ENCODE peak calls at places on chromosomes 1 and 21, in eight cellular contexts. One of them, this sample, is unnamed.
A peak's percentile ranks its signal among the peaks of the same experiment; 100 is the strongest.

GRCh38 chr1:116943438-116943837 is 33.7 kb downstream of the PTGFRN start:
- DNase-seq in K562: no peak
- DNase-seq in AG04450: no peak
- DNase-seq in right lobe of liver: no peak
- DNase-seq in esophagus muscularis mucosa: no peak
- DNase-seq in cardiac muscle cell: no peak
- DNase-seq in sigmoid colon: no peak
- DNase-seq in stomach: no peak
- DNase-seq in this sample: no peak

GRCh38 chr1:30253807-30254440 is 469.5 kb downstream of the MATN1 start:
- DNase-seq in K562: no peak
- DNase-seq in AG04450: no peak
- DNase-seq in right lobe of liver: no peak
- DNase-seq in esophagus muscularis mucosa: no peak
- DNase-seq in cardiac muscle cell: no peak
- DNase-seq in sigmoid colon: no peak
- DNase-seq in stomach: no peak
- DNase-seq in this sample: no peak

GRCh38 chr1:24786191-24786590 is 40.9 kb downstream of the CLIC4 start:
- DNase-seq in K562: no peak
- DNase-seq in AG04450: no peak
- DNase-seq in right lobe of liver: no peak
- DNase-seq in esophagus muscularis mucosa: no peak
- DNase-seq in cardiac muscle cell: peak; percentile 82
- DNase-seq in sigmoid colon: no peak
- DNase-seq in stomach: no peak
- DNase-seq in this sample: no peak

GRCh38 chr1:67719329-67720196 is 34.6 kb downstream of the GADD45A start:
- DNase-seq in K562: no peak
- DNase-seq in AG04450: no peak
- DNase-seq in right lobe of liver: no peak
- DNase-seq in esophagus muscularis mucosa: no peak
- DNase-seq in cardiac muscle cell: no peak
- DNase-seq in sigmoid colon: no peak
- DNase-seq in stomach: no peak
- DNase-seq in this sample: no peak

GRCh38 chr1:234972411-234973191 is 156.0 kb downstream of the TOMM20 start:
- DNase-seq in K562: no peak
- DNase-seq in AG04450: no peak
- DNase-seq in right lobe of liver: no peak
- DNase-seq in esophagus muscularis mucosa: no peak
- DNase-seq in cardiac muscle cell: no peak
- DNase-seq in sigmoid colon: peak; percentile 60
- DNase-seq in stomach: no peak
- DNase-seq in this sample: no peak

GRCh38 chr1:59504281-59504680 is 207.4 kb downstream of the FGGY start:
- DNase-seq in K562: no peak
- DNase-seq in AG04450: no peak
- DNase-seq in right lobe of liver: no peak
- DNase-seq in esophagus muscularis mucosa: no peak
- DNase-seq in cardiac muscle cell: no peak
- DNase-seq in sigmoid colon: no peak
- DNase-seq in stomach: no peak
- DNase-seq in this sample: no peak

GRCh38 chr1:71240656-71241055 is 159.8 kb upstream of the ZRANB2 start:
- DNase-seq in K562: no peak
- DNase-seq in AG04450: no peak
- DNase-seq in right lobe of liver: no peak
- DNase-seq in esophagus muscularis mucosa: no peak
- DNase-seq in cardiac muscle cell: no peak
- DNase-seq in sigmoid colon: no peak
- DNase-seq in stomach: no peak
- DNase-seq in this sample: no peak

GRCh38 chr1:234960722-234961467 is 167.7 kb downstream of the TOMM20 start:
- DNase-seq in K562: no peak
- DNase-seq in AG04450: no peak
- DNase-seq in right lobe of liver: peak; percentile 83
- DNase-seq in esophagus muscularis mucosa: no peak
- DNase-seq in cardiac muscle cell: peak; percentile 85
- DNase-seq in sigmoid colon: peak; percentile 66
- DNase-seq in stomach: peak; percentile 78
- DNase-seq in this sample: peak; percentile 72

GRCh38 chr21:43734131-43734634 is 15.3 kb downstream of the PDXK start:
- DNase-seq in K562: no peak
- DNase-seq in AG04450: no peak
- DNase-seq in right lobe of liver: no peak
- DNase-seq in esophagus muscularis mucosa: no peak
- DNase-seq in cardiac muscle cell: no peak
- DNase-seq in sigmoid colon: no peak
- DNase-seq in stomach: peak; percentile 77
- DNase-seq in this sample: no peak

GRCh38 chr21:43734830-43735229 is 15.9 kb downstream of the PDXK start:
- DNase-seq in K562: no peak
- DNase-seq in AG04450: no peak
- DNase-seq in right lobe of liver: no peak
- DNase-seq in esophagus muscularis mucosa: no peak
- DNase-seq in cardiac muscle cell: peak; percentile 94
- DNase-seq in sigmoid colon: peak; percentile 62
- DNase-seq in stomach: peak; percentile 54
- DNase-seq in this sample: no peak

GRCh38 chr21:43735236-43736091 is 16.5 kb downstream of the PDXK start:
- DNase-seq in K562: no peak
- DNase-seq in AG04450: no peak
- DNase-seq in right lobe of liver: no peak
- DNase-seq in esophagus muscularis mucosa: no peak
- DNase-seq in cardiac muscle cell: no peak
- DNase-seq in sigmoid colon: peak; percentile 54
- DNase-seq in stomach: no peak
- DNase-seq in this sample: no peak

GRCh38 chr21:43737158-43737950 is 18.4 kb downstream of the PDXK start:
- DNase-seq in K562: no peak
- DNase-seq in AG04450: no peak
- DNase-seq in right lobe of liver: no peak
- DNase-seq in esophagus muscularis mucosa: no peak
- DNase-seq in cardiac muscle cell: no peak
- DNase-seq in sigmoid colon: no peak
- DNase-seq in stomach: no peak
- DNase-seq in this sample: no peak

DNA sequence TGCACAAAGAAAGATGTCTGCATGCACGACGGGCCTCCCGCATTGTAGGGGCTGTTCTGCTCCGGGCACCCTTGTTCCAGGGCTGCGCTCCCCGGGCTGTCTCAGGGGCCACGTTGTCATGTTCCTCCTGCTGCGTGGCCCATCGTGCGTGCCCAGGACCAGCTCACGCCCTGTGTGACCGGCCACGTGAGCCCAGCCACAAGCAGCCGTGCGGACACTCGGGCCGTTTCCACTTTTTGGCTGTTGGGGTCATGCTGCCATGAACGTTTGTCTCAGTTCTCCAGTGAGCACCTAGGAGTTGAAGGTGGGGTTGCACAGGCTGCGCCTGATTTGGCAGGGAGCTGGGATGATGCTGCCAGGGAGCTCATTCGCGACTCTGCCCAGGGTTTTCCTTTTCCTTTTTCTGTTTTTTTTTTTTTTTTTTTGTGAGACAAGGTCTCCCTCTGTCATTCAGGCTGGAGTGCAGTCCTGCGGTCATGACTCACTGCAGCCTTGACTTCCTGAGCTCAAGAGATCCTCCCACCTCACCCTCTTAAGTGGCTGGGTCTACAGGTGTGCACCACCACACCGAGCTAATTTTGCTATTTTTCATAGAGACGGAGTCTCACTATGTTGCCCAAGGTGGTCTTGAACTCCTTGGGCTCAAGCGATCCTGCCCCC is 17.4 kb downstream of the PDXK start:
- DNase-seq in K562: no peak
- DNase-seq in AG04450: no peak
- DNase-seq in right lobe of liver: no peak
- DNase-seq in esophagus muscularis mucosa: no peak
- DNase-seq in cardiac muscle cell: no peak
- DNase-seq in sigmoid colon: peak; percentile 60
- DNase-seq in stomach: no peak
- DNase-seq in this sample: no peak
- H3K27ac ChIP-seq in K562: no peak overlapping the region
- H3K27ac ChIP-seq in AG04450: no peak overlapping the region
- H3K27ac ChIP-seq in right lobe of liver: no peak overlapping the region
- H3K27ac ChIP-seq in esophagus muscularis mucosa: no peak overlapping the region
- H3K27ac ChIP-seq in cardiac muscle cell: no peak overlapping the region
- H3K27ac ChIP-seq in sigmoid colon: no peak overlapping the region
- H3K27ac ChIP-seq in stomach: no peak overlapping the region
- H3K27ac ChIP-seq in this sample: no peak overlapping the region

DNA sequence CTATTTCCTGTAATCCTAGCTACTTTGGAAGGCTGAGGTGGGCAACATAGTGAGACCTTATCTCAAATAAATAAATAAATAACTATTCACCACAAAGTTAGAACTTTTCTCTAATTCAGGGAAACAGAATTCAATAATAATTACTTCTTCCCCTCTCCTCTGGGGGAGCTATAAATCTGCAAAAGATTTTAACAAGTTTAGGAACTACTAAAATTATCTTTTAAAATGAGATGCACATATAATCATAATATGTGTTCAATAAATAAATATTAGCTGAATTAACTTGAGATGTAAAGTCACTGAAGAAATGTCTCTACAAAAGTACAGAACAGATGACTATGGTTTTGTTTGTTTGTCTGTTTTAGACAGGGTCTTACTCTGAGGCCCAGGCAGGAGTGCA is 14.1 kb downstream of the WDR47 start:
- DNase-seq in K562: no peak
- DNase-seq in AG04450: no peak
- DNase-seq in right lobe of liver: no peak
- DNase-seq in esophagus muscularis mucosa: no peak
- DNase-seq in cardiac muscle cell: no peak
- DNase-seq in sigmoid colon: no peak
- DNase-seq in stomach: no peak
- DNase-seq in this sample: no peak
- TF ChIP-seq CTCF in K562: peak; percentile 39
- TF ChIP-seq CTCF in AG04450: no peak
- TF ChIP-seq CTCF in right lobe of liver: peak; percentile 17
- TF ChIP-seq CTCF in esophagus muscularis mucosa: no peak
- TF ChIP-seq CTCF in cardiac muscle cell: peak; percentile 19
- TF ChIP-seq CTCF in sigmoid colon: no peak
- TF ChIP-seq CTCF in stomach: no peak
- TF ChIP-seq CTCF in this sample: no peak

GRCh38 chr1:90359994-90360393 is 357.1 kb downstream of the BARHL2 start:
- DNase-seq in K562: no peak
- DNase-seq in AG04450: no peak
- DNase-seq in right lobe of liver: no peak
- DNase-seq in esophagus muscularis mucosa: peak; percentile 55
- DNase-seq in cardiac muscle cell: no peak
- DNase-seq in sigmoid colon: no peak
- DNase-seq in stomach: no peak
- DNase-seq in this sample: no peak

GRCh38 chr1:90357980-90358379 is 359.1 kb downstream of the BARHL2 start:
- DNase-seq in K562: no peak
- DNase-seq in AG04450: no peak
- DNase-seq in right lobe of liver: no peak
- DNase-seq in esophagus muscularis mucosa: no peak
- DNase-seq in cardiac muscle cell: no peak
- DNase-seq in sigmoid colon: no peak
- DNase-seq in stomach: no peak
- DNase-seq in this sample: no peak

GRCh38 chr1:90356991-90357390 is 360.1 kb downstream of the BARHL2 start:
- DNase-seq in K562: no peak
- DNase-seq in AG04450: no peak
- DNase-seq in right lobe of liver: no peak
- DNase-seq in esophagus muscularis mucosa: no peak
- DNase-seq in cardiac muscle cell: no peak
- DNase-seq in sigmoid colon: no peak
- DNase-seq in stomach: no peak
- DNase-seq in this sample: no peak

GRCh38 chr1:90358448-90358847 is 358.7 kb downstream of the BARHL2 start:
- DNase-seq in K562: no peak
- DNase-seq in AG04450: no peak
- DNase-seq in right lobe of liver: no peak
- DNase-seq in esophagus muscularis mucosa: peak; percentile 57
- DNase-seq in cardiac muscle cell: no peak
- DNase-seq in sigmoid colon: no peak
- DNase-seq in stomach: no peak
- DNase-seq in this sample: no peak

DNA sequence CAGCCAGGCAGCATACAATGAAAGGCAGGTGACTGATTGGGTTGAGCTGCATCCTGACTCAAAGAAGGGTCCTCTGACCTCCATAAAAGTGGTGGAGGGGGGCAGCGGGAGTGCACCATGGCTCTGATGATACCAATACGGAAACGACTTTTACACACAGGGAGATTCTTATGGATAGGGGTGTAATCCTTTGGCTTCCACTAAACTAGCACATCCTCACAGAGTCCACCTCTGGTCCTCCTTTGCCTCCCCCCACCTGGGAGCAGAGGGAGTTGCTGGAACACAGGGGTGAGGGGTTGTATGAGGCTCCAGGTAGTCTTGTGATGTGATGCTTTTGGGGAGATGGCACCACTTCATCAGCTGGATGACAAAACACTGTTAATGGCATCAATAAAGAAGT is 361.0 kb downstream of the BARHL2 start:
- DNase-seq in K562: no peak
- DNase-seq in AG04450: no peak
- DNase-seq in right lobe of liver: no peak
- DNase-seq in esophagus muscularis mucosa: peak; percentile 90
- DNase-seq in cardiac muscle cell: no peak
- DNase-seq in sigmoid colon: no peak
- DNase-seq in stomach: no peak
- DNase-seq in this sample: no peak
- H3K4me3 ChIP-seq in K562: no peak overlapping the region
- H3K4me3 ChIP-seq in AG04450: no peak overlapping the region
- H3K4me3 ChIP-seq in right lobe of liver: no peak overlapping the region
- H3K4me3 ChIP-seq in esophagus muscularis mucosa: no peak overlapping the region
- H3K4me3 ChIP-seq in cardiac muscle cell: no peak overlapping the region
- H3K4me3 ChIP-seq in sigmoid colon: no peak overlapping the region
- H3K4me3 ChIP-seq in stomach: no peak overlapping the region
- H3K4me3 ChIP-seq in this sample: no peak overlapping the region

GRCh38 chr1:160025314-160025713 is 6.5 kb downstream of the PIGM start:
- DNase-seq in K562: no peak
- DNase-seq in AG04450: no peak
- DNase-seq in right lobe of liver: no peak
- DNase-seq in esophagus muscularis mucosa: no peak
- DNase-seq in cardiac muscle cell: no peak
- DNase-seq in sigmoid colon: no peak
- DNase-seq in stomach: no peak
- DNase-seq in this sample: no peak

GRCh38 chr1:160031368-160032164 is at the start of gene PIGM:
- DNase-seq in K562: peak; percentile 94
- DNase-seq in AG04450: peak; percentile 60
- DNase-seq in right lobe of liver: peak; percentile 97
- DNase-seq in esophagus muscularis mucosa: peak; percentile 97
- DNase-seq in cardiac muscle cell: peak; percentile 92
- DNase-seq in sigmoid colon: peak; percentile 97
- DNase-seq in stomach: peak; percentile 97
- DNase-seq in this sample: peak; percentile 92

GRCh38 chr1:160032165-160032827 is 506 bp upstream of the PIGM start:
- DNase-seq in K562: peak; percentile 20
- DNase-seq in AG04450: no peak
- DNase-seq in right lobe of liver: no peak
- DNase-seq in esophagus muscularis mucosa: no peak
- DNase-seq in cardiac muscle cell: no peak
- DNase-seq in sigmoid colon: no peak
- DNase-seq in stomach: no peak
- DNase-seq in this sample: no peak

GRCh38 chr1:160028426-160028825 is 3.4 kb downstream of the PIGM start:
- DNase-seq in K562: no peak
- DNase-seq in AG04450: no peak
- DNase-seq in right lobe of liver: no peak
- DNase-seq in esophagus muscularis mucosa: no peak
- DNase-seq in cardiac muscle cell: no peak
- DNase-seq in sigmoid colon: no peak
- DNase-seq in stomach: no peak
- DNase-seq in this sample: no peak

DNA sequence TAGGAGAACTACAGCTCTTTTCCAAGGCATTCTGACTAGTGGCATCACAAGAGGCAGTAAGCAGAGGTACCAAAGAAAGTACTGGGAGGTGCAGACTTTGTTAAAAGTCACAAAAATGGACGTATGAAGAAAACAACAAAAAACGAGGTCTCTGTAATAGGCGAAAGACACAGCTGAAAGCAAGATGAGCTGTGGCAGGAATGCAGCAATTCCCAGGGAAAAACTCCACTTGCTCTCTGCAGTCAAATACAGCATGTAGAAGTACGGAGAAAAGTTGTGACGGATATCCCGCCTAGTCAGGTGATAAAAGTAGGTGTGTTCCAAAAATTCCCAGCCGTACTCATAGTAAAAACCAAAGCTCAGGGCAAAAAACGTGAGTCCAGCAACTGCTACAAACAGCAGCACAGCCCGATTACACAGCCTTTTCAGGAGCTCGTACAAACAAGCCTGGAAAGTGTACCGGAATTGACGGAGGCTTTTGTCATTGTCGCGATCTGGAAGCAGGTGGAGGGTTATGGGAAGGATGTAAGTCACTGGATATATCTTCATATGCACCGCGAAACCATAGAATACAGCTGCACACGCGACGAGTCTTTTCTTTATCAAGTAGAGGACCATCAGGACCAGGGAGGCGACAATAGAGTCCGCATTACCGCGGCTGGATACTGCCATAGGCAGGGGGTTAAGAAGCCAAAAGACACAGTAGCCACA is 978 bp downstream of the PIGM start:
- DNase-seq in K562: no peak
- DNase-seq in AG04450: no peak
- DNase-seq in right lobe of liver: no peak
- DNase-seq in esophagus muscularis mucosa: no peak
- DNase-seq in cardiac muscle cell: no peak
- DNase-seq in sigmoid colon: no peak
- DNase-seq in stomach: no peak
- DNase-seq in this sample: no peak
- H3K27ac ChIP-seq in K562: peak overlapping the region; percentile 49
- H3K27ac ChIP-seq in AG04450: no peak overlapping the region
- H3K27ac ChIP-seq in right lobe of liver: peak overlapping the region; percentile 48
- H3K27ac ChIP-seq in esophagus muscularis mucosa: peak overlapping the region; percentile 70
- H3K27ac ChIP-seq in cardiac muscle cell: peak overlapping the region; percentile 0
- H3K27ac ChIP-seq in sigmoid colon: peak overlapping the region; percentile 82
- H3K27ac ChIP-seq in stomach: peak overlapping the region; percentile 82
- H3K27ac ChIP-seq in this sample: peak overlapping the region; percentile 77